ENCODE peak calls at places on chromosomes 16 and 17, in four cellular contexts. U, E, B and D are unnamed samples.
A peak's percentile ranks its signal among the peaks of the same experiment; 100 is the strongest.

GRCh38 chr17:67672592-67672991 is 45.1 kb upstream of the NOL11 start:
- DNase-seq in U (no peak), E (no peak), B (no peak), D (no peak)

GRCh38 chr17:57256708-57257112 is 387 bp downstream of the MSI2 start:
- DNase-seq in U (no peak), E (peak; percentile 29), B (peak; percentile 51), D (peak; percentile 43)

GRCh38 chr16:26198221-26198620 is 506.5 kb downstream of the HS3ST4 start:
- DNase-seq in U (no peak), E (no peak), B (no peak), D (no peak)

GRCh38 chr17:43759836-43760235 is 1.2 kb upstream of the SOST start:
- DNase-seq in U (no peak), E (no peak), B (no peak), D (no peak)

GRCh38 chr16:50902457-50902856 is 160.6 kb downstream of the CYLD start:
- DNase-seq in U (no peak), E (no peak), B (no peak), D (no peak)

GRCh38 chr16:57045694-57046381 is 46.5 kb upstream of the CPNE2 start:
- DNase-seq in U (peak; percentile 32), E (peak; percentile 20), B (peak; percentile 86), D (peak; percentile 24)

GRCh38 chr16:64481497-64481896 is 640.4 kb downstream of the CDH11 start:
- DNase-seq in U (no peak), E (no peak), B (no peak), D (no peak)

GRCh38 chr16:3582276-3583165 is 5.3 kb upstream of the NLRC3 start:
- DNase-seq in U (no peak), E (no peak), B (no peak), D (no peak)

GRCh38 chr17:6172642-6173330 is 102.6 kb downstream of the WSCD1 start:
- DNase-seq in U (no peak), E (no peak), B (no peak), D (no peak)

GRCh38 chr17:51486091-51486490 is 225.7 kb downstream of the UTP18 start:
- DNase-seq in U (peak; percentile 34), E (no peak), B (no peak), D (no peak)

GRCh38 chr17:76492989-76493501 is 8.2 kb downstream of the RHBDF2 start:
- DNase-seq in U (peak; percentile 68), E (no peak), B (peak; percentile 86), D (no peak)

GRCh38 chr17:28404007-28404406 is 2.0 kb downstream of the SLC46A1 start:
- DNase-seq in U (no peak), E (no peak), B (no peak), D (no peak)

GRCh38 chr16:22213801-22214200 is 7.7 kb downstream of the EEF2K start:
- DNase-seq in U (no peak), E (no peak), B (no peak), D (no peak)

GRCh38 chr17:57234252-57235092 is 21.9 kb upstream of the MSI2 start:
- DNase-seq in U (no peak), E (no peak), B (no peak), D (no peak)

GRCh38 chr17:46194393-46195216 is 1.4 kb upstream of the KANSL1 start:
- DNase-seq in U (no peak), E (peak; percentile 57), B (peak; percentile 90), D (peak; percentile 44)

GRCh38 chr16:17921357-17921978 is 415.1 kb downstream of the NPIPA8 start:
- DNase-seq in U (no peak), E (peak; percentile 25), B (peak; percentile 72), D (peak; percentile 36)